ENCODE peak calls at places on chromosomes 6 and 20, in five cellular contexts. E is tibial artery, T is heart right ventricle, S is astrocyte of the cerebellum, A is stomach. Y is an unnamed sample.

GRCh38 chr6:38153511-38153910 is 334.0 kb downstream of the ZFAND3 start:
- DNase-seq in E (peak), T (no peak), S (no peak), A (no peak), Y (no peak)

GRCh38 chr6:26502169-26502568 is 2.1 kb downstream of the BTN1A1 start:
- DNase-seq in E (no peak), T (no peak), S (no peak), A (no peak), Y (no peak)

GRCh38 chr6:18432180-18432579 is 45.0 kb downstream of the RNF144B start:
- DNase-seq in E (no peak), T (no peak), S (no peak), A (no peak), Y (no peak)

GRCh38 chr20:17676942-17677341 is 5.1 kb downstream of the RRBP1 start:
- DNase-seq in E (no peak), T (no peak), S (no peak), A (no peak), Y (no peak)

GRCh38 chr6:117555262-117555849 is 47.0 kb downstream of the GOPC start:
- DNase-seq in E (no peak), T (no peak), S (no peak), A (no peak), Y (peak)

GRCh38 chr6:74953708-74954107 is 252.1 kb downstream of the COL12A1 start:
- DNase-seq in E (no peak), T (no peak), S (no peak), A (no peak), Y (no peak)

GRCh38 chr6:70663881-70664466 is 3.7 kb upstream of the SMAP1 start:
- DNase-seq in E (no peak), T (no peak), S (no peak), A (no peak), Y (no peak)

GRCh38 chr6:108163267-108163643 is 2.6 kb upstream of the NR2E1 start:
- DNase-seq in E (no peak), T (no peak), S (no peak), A (no peak), Y (peak)

GRCh38 chr20:62376112-62377063 is 9.3 kb upstream of the LAMA5 start:
- DNase-seq in E (no peak), T (peak), S (no peak), A (peak), Y (no peak)

GRCh38 chr6:8943073-8943472 is 507.7 kb upstream of the SLC35B3 start:
- DNase-seq in E (no peak), T (no peak), S (no peak), A (no peak), Y (no peak)

GRCh38 chr6:154356118-154356517 is 485 bp downstream of the IPCEF1 start:
- DNase-seq in E (no peak), T (no peak), S (no peak), A (no peak), Y (peak)

GRCh38 chr6:160055378-160055777 is 66.2 kb upstream of the SLC22A1 start:
- DNase-seq in E (no peak), T (no peak), S (no peak), A (no peak), Y (no peak)

GRCh38 chr20:41510224-41510623 is 108.0 kb downstream of the CHD6 start:
- DNase-seq in E (no peak), T (no peak), S (no peak), A (no peak), Y (no peak)

GRCh38 chr20:31835977-31836852 is 9.2 kb downstream of the FOXS1 start:
- DNase-seq in E (peak), T (peak), S (peak), A (peak), Y (peak)

GRCh38 chr6:33104893-33105292 is 29.1 kb downstream of the HLA-DPB1 start:
- DNase-seq in E (no peak), T (no peak), S (no peak), A (no peak), Y (no peak)

GRCh38 chr20:15675151-15675550 is 898.1 kb downstream of the KIF16B start:
- DNase-seq in E (no peak), T (no peak), S (no peak), A (no peak), Y (no peak)

GRCh38 chr6:143743256-143744166 is 65.7 kb downstream of the PHACTR2 start:
- DNase-seq in E (no peak), T (no peak), S (peak), A (no peak), Y (no peak)

GRCh38 chr20:23841693-23842092 is 15.2 kb upstream of the CST2 start:
- DNase-seq in E (no peak), T (no peak), S (no peak), A (no peak), Y (no peak)

GRCh38 chr6:148846778-148847761 is 100.2 kb downstream of the UST start:
- DNase-seq in E (no peak), T (no peak), S (no peak), A (no peak), Y (no peak)

GRCh38 chr6:80338201-80338836 is 231.8 kb downstream of the BCKDHB start:
- DNase-seq in E (no peak), T (peak), S (no peak), A (peak), Y (peak)

GRCh38 chr6:45657243-45657642 is 279.5 kb upstream of the SUPT3H start:
- DNase-seq in E (no peak), T (no peak), S (no peak), A (no peak), Y (no peak)

GRCh38 chr6:147586044-147586443 is 77.6 kb downstream of the SAMD5 start:
- DNase-seq in E (peak), T (no peak), S (peak), A (no peak), Y (no peak)

GRCh38 chr20:60271597-60271996 is 313.4 kb downstream of the CDH26 start:
- DNase-seq in E (no peak), T (no peak), S (no peak), A (no peak), Y (no peak)

GRCh38 chr6:87407531-87407895 is 259 bp upstream of the CFAP206 start:
- DNase-seq in E (no peak), T (no peak), S (no peak), A (no peak), Y (no peak)

GRCh38 chr6:127115032-127115661 is 3.3 kb upstream of the RSPO3 start:
- DNase-seq in E (no peak), T (no peak), S (no peak), A (no peak), Y (no peak)

GRCh38 chr6:137870744-137871247 is 3.7 kb downstream of the TNFAIP3 start:
- DNase-seq in E (no peak), T (no peak), S (no peak), A (no peak), Y (peak)

GRCh38 chr6:140475086-140475485 is 1100.6 kb upstream of the CITED2 start:
- DNase-seq in E (no peak), T (no peak), S (no peak), A (no peak), Y (no peak)

GRCh38 chr6:83108378-83108777 is 40.9 kb downstream of the DOP1A start:
- DNase-seq in E (no peak), T (no peak), S (no peak), A (no peak), Y (no peak)

GRCh38 chr6:106537662-106538061 is 91.6 kb downstream of the RTN4IP1 start:
- DNase-seq in E (no peak), T (no peak), S (no peak), A (no peak), Y (no peak)

GRCh38 chr6:106536357-106536756 is 92.9 kb downstream of the RTN4IP1 start:
- DNase-seq in E (no peak), T (no peak), S (no peak), A (no peak), Y (no peak)

GRCh38 chr6:106536863-106537262 is 92.4 kb downstream of the RTN4IP1 start:
- DNase-seq in E (no peak), T (no peak), S (no peak), A (no peak), Y (peak)

GRCh38 chr6:106539931-106540330 is 89.4 kb downstream of the RTN4IP1 start:
- DNase-seq in E (peak), T (no peak), S (no peak), A (no peak), Y (peak)

GRCh38 chr6:106538145-106538544 is 91.2 kb downstream of the RTN4IP1 start:
- DNase-seq in E (no peak), T (no peak), S (no peak), A (no peak), Y (peak)
- TF ChIP-seq CTCF in E (no peak), T (no peak), S (no peak), A (no peak), Y (no peak)

GRCh38 chr20:39880890-39881289 is 808.1 kb downstream of the MAFB start:
- DNase-seq in E (no peak), T (no peak), S (no peak), A (no peak), Y (peak)
- TF ChIP-seq CTCF in E (no peak), T (no peak), S (no peak), A (no peak), Y (peak)

GRCh38 chr6:42523158-42523814 is 40.5 kb upstream of the UBR2 start:
- DNase-seq in E (no peak), T (no peak), S (no peak), A (no peak), Y (no peak)
- TF ChIP-seq CTCF in E (no peak), T (no peak), S (no peak), A (no peak), Y (no peak)

GRCh38 chr6:134175532-134176282 is 123.3 kb upstream of the SLC2A12 start:
- DNase-seq in E (peak), T (peak), S (peak), A (peak), Y (peak)

GRCh38 chr6:134176283-134176975 is 124.0 kb upstream of the SLC2A12 start:
- DNase-seq in E (peak), T (peak), S (no peak), A (peak), Y (peak)

GRCh38 chr6:134173007-134173690 is 120.7 kb upstream of the SLC2A12 start:
- DNase-seq in E (no peak), T (no peak), S (no peak), A (no peak), Y (no peak)

GRCh38 chr6:134173936-134174789 is 121.7 kb upstream of the SLC2A12 start:
- DNase-seq in E (peak), T (peak), S (peak), A (peak), Y (peak)

DNA sequence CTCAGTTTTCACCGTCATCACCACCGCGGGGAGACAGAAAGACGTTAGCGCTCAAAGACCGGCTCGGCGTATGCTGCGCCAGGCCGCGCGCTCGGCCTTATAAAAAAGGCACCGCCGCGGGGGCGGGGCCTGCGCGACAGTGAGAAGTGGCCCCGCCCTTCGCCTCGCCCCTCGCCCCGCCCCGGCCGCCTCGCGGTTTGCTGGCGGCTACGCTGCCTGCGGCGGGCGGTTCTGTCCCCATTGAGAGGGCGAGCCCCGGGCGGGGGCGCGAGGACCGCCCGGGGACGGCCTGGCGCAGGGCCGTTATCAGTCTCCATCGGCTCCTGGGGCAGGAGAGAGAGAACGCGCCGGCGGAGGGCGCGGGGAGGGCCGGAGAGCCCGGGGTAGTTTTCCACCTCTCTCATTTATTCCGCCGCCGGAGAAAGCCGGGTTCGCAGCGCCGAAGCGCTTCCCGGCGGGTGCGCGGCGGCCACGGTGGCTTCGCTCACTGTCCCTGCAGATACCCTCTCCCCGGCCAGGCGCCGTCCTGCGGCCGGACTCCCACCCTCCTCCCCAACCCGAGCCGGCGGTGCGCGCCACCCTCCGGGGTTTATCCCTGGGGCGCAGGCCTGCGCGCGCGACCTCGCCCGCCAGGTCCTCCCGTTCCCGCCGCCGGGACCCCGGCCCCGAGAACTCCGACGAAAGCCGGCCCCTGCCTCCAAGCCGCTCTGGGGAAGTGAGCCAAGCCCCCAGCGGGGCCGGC is 122.5 kb upstream of the SLC2A12 start:
- DNase-seq in E (peak), T (peak), S (peak), A (peak), Y (peak)
- TF ChIP-seq CTCF in E (no peak), T (no peak), S (no peak), A (no peak), Y (no peak)

GRCh38 chr6:109717971-109718370 is 26.9 kb downstream of the FIG4 start:
- DNase-seq in E (no peak), T (no peak), S (no peak), A (no peak), Y (no peak)
- TF ChIP-seq CTCF in E (no peak), T (no peak), S (no peak), A (no peak), Y (no peak)

GRCh38 chr6:85684809-85685171 is 42.1 kb upstream of the SYNCRIP start:
- DNase-seq in E (no peak), T (no peak), S (no peak), A (no peak), Y (no peak)

GRCh38 chr6:85685713-85686112 is 43.0 kb upstream of the SYNCRIP start:
- DNase-seq in E (no peak), T (no peak), S (no peak), A (no peak), Y (no peak)

GRCh38 chr6:85684125-85684808 is 41.6 kb upstream of the SYNCRIP start:
- DNase-seq in E (no peak), T (no peak), S (no peak), A (no peak), Y (no peak)

GRCh38 chr6:85691478-85691877 is 48.8 kb upstream of the SYNCRIP start:
- DNase-seq in E (no peak), T (no peak), S (no peak), A (no peak), Y (no peak)

DNA sequence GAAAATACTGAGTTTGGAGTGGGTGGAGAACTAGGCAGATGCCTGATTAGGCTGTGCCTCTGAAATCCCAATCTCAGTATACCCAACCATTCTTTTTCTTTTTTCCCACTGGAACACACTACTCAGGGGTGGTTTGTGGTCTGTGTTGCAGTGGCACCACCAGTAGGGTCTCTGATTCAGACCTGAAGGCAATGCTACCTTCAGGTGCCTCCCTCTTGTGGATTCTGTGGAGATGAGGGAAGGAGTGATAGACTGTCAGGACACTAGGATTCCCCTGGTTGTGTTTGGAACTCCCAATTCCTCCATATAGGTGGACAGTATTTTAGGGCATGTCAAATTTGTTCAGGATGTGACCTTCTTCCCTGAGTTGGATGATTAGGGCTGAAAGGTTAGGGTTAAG is 47.4 kb upstream of the SYNCRIP start:
- DNase-seq in E (no peak), T (no peak), S (no peak), A (no peak), Y (no peak)
- TF ChIP-seq CTCF in E (no peak), T (no peak), S (no peak), A (no peak), Y (no peak)

GRCh38 chr6:69164564-69165252 is 529.6 kb downstream of the ADGRB3 start:
- DNase-seq in E (no peak), T (no peak), S (no peak), A (no peak), Y (no peak)
- TF ChIP-seq CTCF in E (no peak), T (peak), S (peak), A (no peak), Y (peak)